ENCODE peak calls at places on chromosome 4, in nine cellular contexts. U is cardiac muscle cell, E is upper lobe of left lung, T is upper lobe of right lung, A is stomach, K is DND-41, W is PC-9, P is IMR-90, Y is fibroblast of lung. R is an unnamed sample. For H3K27me3, the result is how much of the 10 kb centered on the place peaks cover.

GRCh38 chr4:77308843-77309242 is 151.8 kb downstream of the CCNG2 start:
- DNase-seq in E (no peak), T (no peak), Y (peak), A (no peak), K (no peak), W (no peak), U (peak), P (peak), R (no peak)

GRCh38 chr4:63786181-63786580 is 623.1 kb downstream of the TECRL start:
- DNase-seq in Y (no peak), U (peak), P (no peak), T (no peak), W (no peak), A (no peak), K (no peak), E (no peak), R (no peak)

GRCh38 chr4:84433603-84434232 is 65.4 kb downstream of the NKX6-1 start:
- DNase-seq in T (no peak), Y (no peak), K (no peak), W (no peak), E (no peak), A (no peak), U (no peak), P (no peak), R (no peak)

GRCh38 chr4:88255111-88255510 is 29.2 kb downstream of the PPM1K start:
- DNase-seq in W (no peak), K (no peak), A (no peak), E (no peak), U (no peak), Y (no peak), T (no peak), P (no peak), R (no peak)

GRCh38 chr4:1192493-1193205 is 20.3 kb upstream of the SPON2 start:
- DNase-seq in Y (no peak), A (peak), W (no peak), P (no peak), U (no peak), T (peak), E (peak), K (peak), R (peak)

GRCh38 chr4:154293427-154293826 is 198.2 kb downstream of the DCHS2 start:
- DNase-seq in T (no peak), K (no peak), E (no peak), A (no peak), U (no peak), Y (no peak), P (no peak), W (no peak), R (no peak)

GRCh38 chr4:32268949-32269348 is 1548.8 kb downstream of the PCDH7 start:
- DNase-seq in A (no peak), P (no peak), E (no peak), K (no peak), T (no peak), W (no peak), U (peak), Y (peak), R (no peak)

GRCh38 chr4:11525085-11525484 is 96.4 kb upstream of the HS3ST1 start:
- DNase-seq in Y (no peak), P (peak), T (no peak), W (no peak), K (no peak), E (no peak), U (no peak), A (no peak), R (no peak)

GRCh38 chr4:174282836-174283506 is 496 bp downstream of the FBXO8 start:
- DNase-seq in U (peak), A (peak), K (peak), W (peak), E (peak), T (peak), Y (peak), P (peak), R (peak)

GRCh38 chr4:150773729-150774449 is 191.9 kb downstream of the MAB21L2 start:
- DNase-seq in A (no peak), U (no peak), Y (no peak), T (no peak), K (no peak), P (no peak), E (no peak), W (no peak), R (no peak)

GRCh38 chr4:26412381-26413372 is 77.6 kb downstream of the CCKAR start:
- DNase-seq in A (peak), P (no peak), Y (peak), K (no peak), T (no peak), U (peak), W (no peak), E (peak), R (peak)

GRCh38 chr4:125518281-125518680 is 203.5 kb downstream of the FAT4 start:
- DNase-seq in U (no peak), A (no peak), W (no peak), K (no peak), Y (no peak), P (no peak), T (no peak), E (no peak), R (no peak)

GRCh38 chr4:41318839-41319530 is 62.3 kb downstream of the UCHL1 start:
- DNase-seq in K (no peak), A (no peak), W (peak), Y (no peak), U (no peak), E (no peak), P (no peak), T (no peak), R (no peak)

GRCh38 chr4:102263024-102263787 is 82.1 kb downstream of the SLC39A8 start:
- DNase-seq in K (peak), W (peak), P (peak), Y (peak), U (peak), E (no peak), T (no peak), A (no peak), R (no peak)

GRCh38 chr4:38128478-38129451 is 168.6 kb downstream of the PTTG2 start:
- DNase-seq in Y (peak), W (no peak), K (no peak), E (no peak), A (no peak), P (peak), T (no peak), U (no peak), R (no peak)

GRCh38 chr4:118729287-118730286 is 44.4 kb downstream of the METTL14 start:
- DNase-seq in E (no peak), U (peak), Y (peak), W (no peak), A (no peak), K (no peak), P (peak), T (no peak), R (no peak)

GRCh38 chr4:76535603-76536380 is 100.8 kb downstream of the SHROOM3 start:
- DNase-seq in E (no peak), A (no peak), T (no peak), U (no peak), P (peak), Y (peak), K (no peak), W (no peak), R (no peak)

GRCh38 chr4:89765966-89766365 is 71.0 kb downstream of the SNCA start:
- DNase-seq in P (peak), A (no peak), T (no peak), E (no peak), W (no peak), Y (peak), U (peak), K (no peak), R (peak)

GRCh38 chr4:110062166-110062565 is 136.2 kb downstream of the ELOVL6 start:
- DNase-seq in U (no peak), T (no peak), E (no peak), A (no peak), W (no peak), P (no peak), Y (no peak), K (no peak), R (no peak)

GRCh38 chr4:137083571-137083970 is 448.7 kb downstream of the PCDH18 start:
- DNase-seq in W (no peak), U (peak), E (no peak), P (peak), T (no peak), A (no peak), K (no peak), Y (peak), R (no peak)

GRCh38 chr4:24910504-24910903 is 2.3 kb downstream of the CCDC149 start:
- DNase-seq in Y (peak), A (no peak), U (peak), P (peak), K (no peak), E (no peak), T (no peak), W (no peak), R (no peak)

GRCh38 chr4:1379801-1380331 is 26.4 kb downstream of the NKX1-1 start:
- DNase-seq in T (peak), A (no peak), E (no peak), K (no peak), Y (no peak), U (no peak), W (no peak), P (no peak), R (no peak)

GRCh38 chr4:6566582-6567190 is 8.3 kb upstream of the MAN2B2 start:
- DNase-seq in T (no peak), U (no peak), Y (no peak), A (no peak), K (no peak), P (no peak), W (no peak), E (no peak), R (no peak)

GRCh38 chr4:144710526-144710912 is 64.6 kb downstream of the HHIP start:
- DNase-seq in W (no peak), E (no peak), U (peak), T (no peak), Y (no peak), A (no peak), P (no peak), K (no peak), R (no peak)

GRCh38 chr4:112847781-112848180 is 201.7 kb upstream of the ANK2 start:
- DNase-seq in K (no peak), Y (no peak), T (no peak), W (no peak), E (no peak), U (no peak), A (no peak), P (no peak), R (no peak)

GRCh38 chr4:153426207-153426886 is 39.8 kb upstream of the TMEM131L start:
- DNase-seq in E (no peak), W (no peak), Y (peak), K (peak), U (no peak), A (no peak), P (peak), T (no peak), R (no peak)

GRCh38 chr4:80362578-80363181 is 27.1 kb downstream of the CFAP299 start:
- DNase-seq in P (peak), T (peak), E (no peak), K (peak), W (peak), A (no peak), Y (peak), U (peak), R (peak)

GRCh38 chr4:122764808-122765189 is 32.3 kb downstream of the BBS12 start:
- DNase-seq in P (peak), U (peak), W (no peak), K (no peak), T (no peak), Y (peak), E (no peak), A (no peak), R (no peak)
- H3K4me3 ChIP-seq in P (no peak), U (no peak), W (no peak), K (no peak), T (no peak), Y (no peak), E (no peak), A (no peak), R (no peak)

GRCh38 chr4:8596891-8597290 is 4.3 kb downstream of the CPZ start:
- DNase-seq in Y (no peak), T (no peak), A (no peak), W (no peak), U (no peak), K (no peak), P (no peak), E (no peak), R (no peak)
- H3K27me3 ChIP-seq in Y (under half), T (under half), A (half or more), W (under half), U (under half), K (under half), P (under half), E (under half), R (under half)

DNA sequence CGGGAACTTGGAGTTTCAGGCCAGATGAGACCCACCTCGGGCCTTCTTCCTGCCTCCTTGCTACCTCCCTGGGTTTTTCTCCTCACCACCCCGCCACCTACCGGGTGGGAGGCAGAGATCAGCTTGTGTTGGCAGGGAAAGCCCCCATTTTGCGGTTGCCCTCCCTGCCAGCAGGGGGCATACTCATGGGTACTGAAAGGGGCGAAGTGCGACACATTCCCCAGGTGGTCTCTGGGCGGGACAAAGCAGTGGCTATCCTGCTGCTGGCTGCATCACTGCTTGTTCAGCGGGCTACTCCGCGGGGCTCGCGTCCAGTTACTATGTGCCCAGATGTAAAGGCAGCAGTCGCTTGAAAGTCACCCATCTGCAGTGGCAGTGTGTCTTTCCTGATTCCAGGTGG is 330.3 kb downstream of the PDHA2 start:
- DNase-seq in P (no peak), K (no peak), Y (no peak), W (no peak), T (no peak), A (no peak), U (no peak), E (no peak), R (no peak)
- TF ChIP-seq CTCF in P (no peak), K (peak), Y (no peak), W (no peak), T (no peak), A (no peak), U (no peak), E (no peak), R (no peak)

DNA sequence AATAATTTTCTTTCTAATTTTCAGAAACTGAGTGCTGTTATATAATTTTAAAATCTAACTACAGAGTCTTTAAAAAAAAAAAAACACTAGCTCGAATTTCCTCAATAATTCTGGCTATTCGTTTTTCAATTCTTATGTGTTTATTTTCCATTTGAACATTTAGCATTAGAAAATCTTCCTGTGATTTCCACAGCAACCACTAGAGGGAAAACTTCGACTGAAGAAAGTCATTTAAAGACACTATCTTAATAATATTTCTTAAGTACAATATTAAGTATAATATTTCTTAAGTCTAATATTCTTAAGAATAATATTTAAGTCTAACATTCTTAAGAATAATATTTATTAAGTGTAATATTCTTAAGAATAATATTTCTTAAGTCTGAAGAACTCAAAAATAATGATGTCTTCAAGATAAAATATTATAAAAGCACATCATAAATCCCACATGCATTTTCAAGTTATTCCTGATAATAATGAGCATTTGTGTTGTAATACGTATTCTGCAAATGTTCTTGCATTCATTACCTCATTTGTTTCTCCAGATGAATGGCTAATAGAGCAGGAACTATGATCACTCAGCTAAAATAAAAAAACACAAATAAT is 118.4 kb upstream of the WDR17 start:
- DNase-seq in E (no peak), T (no peak), A (no peak), K (no peak), W (no peak), P (peak), Y (peak), U (peak), R (no peak)
- H3K4me3 ChIP-seq in E (no peak), T (peak), A (no peak), K (no peak), W (no peak), P (no peak), Y (no peak), U (no peak), R (no peak)

GRCh38 chr4:92305878-92306520 is 2.2 kb downstream of the GRID2 start:
- DNase-seq in U (no peak), A (no peak), Y (no peak), W (no peak), E (no peak), K (no peak), T (no peak), P (no peak), R (no peak)
- H3K27me3 ChIP-seq in U (under half), A (half or more), Y (under half), W (under half), E (under half), K (under half), T (half or more), P (under half), R (under half)

GRCh38 chr4:148903388-148903787 is 461.2 kb upstream of the NR3C2 start:
- DNase-seq in W (no peak), U (no peak), A (no peak), E (no peak), K (no peak), P (no peak), T (no peak), Y (no peak), R (no peak)

DNA sequence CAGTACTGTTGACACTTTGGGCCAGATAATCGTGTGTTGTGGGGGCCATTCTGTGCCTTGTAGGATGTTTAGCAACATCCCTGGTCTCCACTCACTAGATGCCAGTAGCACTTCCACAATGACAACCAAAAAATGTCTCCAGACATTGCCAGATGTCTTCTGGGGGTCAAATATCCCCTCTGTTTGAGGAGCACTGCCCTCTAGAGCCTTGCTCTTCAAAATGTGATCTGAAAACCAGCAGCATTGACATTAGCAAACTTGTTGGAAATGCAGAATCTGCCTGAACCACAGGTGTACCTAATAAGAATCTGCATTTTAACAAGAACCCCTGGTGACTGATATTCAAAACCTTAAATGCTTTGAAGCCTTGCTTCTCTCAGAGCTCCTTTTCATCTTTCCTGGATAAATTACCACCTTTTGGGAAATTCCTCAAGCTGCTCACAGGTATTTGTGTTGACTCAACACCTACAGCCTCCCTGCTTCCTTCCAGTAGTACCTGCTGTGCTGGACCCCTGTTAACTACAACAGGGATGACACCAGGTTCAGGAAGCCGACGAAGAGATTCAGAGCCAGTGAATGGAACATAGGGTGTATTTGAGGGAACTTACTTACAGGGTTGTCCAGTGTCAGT is 459.0 kb upstream of the NR3C2 start:
- DNase-seq in T (no peak), P (no peak), W (no peak), A (no peak), U (no peak), Y (no peak), K (no peak), E (no peak), R (no peak)
- TF ChIP-seq CTCF in T (no peak), P (no peak), W (no peak), A (no peak), U (no peak), Y (no peak), K (no peak), E (no peak), R (no peak)

DNA sequence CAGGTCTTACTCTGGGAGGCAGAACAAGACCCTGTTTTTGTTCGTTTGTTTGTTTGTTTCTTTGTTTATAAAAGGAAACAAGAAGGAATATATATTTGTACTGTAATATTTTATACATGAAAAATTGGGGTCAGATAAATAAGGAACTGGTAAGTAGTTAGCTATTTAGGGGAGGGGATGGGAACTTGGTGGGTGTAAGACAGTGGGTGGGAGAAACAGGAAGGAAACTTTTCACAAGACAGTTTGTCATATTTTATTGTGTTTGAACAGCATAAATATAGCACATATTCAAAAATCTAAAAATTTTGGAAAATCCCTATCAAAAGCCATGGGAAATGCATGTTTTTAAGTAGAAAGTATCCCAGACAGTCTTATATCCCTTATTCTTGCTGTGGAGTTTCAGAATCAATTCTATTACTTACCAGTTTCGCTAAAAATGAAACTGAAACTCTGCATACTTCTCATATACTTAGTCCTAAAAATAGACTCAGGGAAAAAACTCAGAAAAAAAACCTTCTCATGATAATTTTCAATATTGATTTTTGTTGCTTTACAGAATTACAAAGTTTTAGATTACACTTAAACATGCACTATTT is 22.3 kb upstream of the RASGEF1B start:
- DNase-seq in Y (peak), U (peak), A (no peak), T (no peak), E (no peak), P (no peak), K (no peak), W (no peak), R (no peak)
- H3K4me3 ChIP-seq in Y (peak), U (no peak), A (peak), T (peak), E (peak), P (no peak), K (peak), W (no peak), R (no peak)

DNA sequence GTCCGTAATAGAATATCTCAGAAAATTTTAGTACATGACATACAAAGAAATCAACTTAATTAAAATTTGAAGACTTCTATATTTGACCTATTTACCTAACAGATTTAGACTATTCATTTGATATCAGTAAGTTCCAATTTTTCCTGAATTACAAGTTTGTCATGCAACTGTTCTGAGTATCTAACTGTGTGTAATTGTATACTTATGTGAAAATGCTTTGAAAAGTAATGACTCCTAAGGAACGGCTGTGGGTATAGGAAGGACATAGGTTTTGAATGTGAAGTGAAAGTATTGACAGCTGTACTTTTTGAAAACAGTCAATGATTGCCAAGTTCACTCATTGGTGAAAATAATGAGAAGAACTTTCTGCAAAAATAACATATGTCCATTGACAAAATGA is 2.9 kb downstream of the GRIA2 start:
- DNase-seq in P (no peak), U (no peak), W (no peak), E (no peak), T (no peak), Y (no peak), K (no peak), A (no peak), R (no peak)
- H3K27me3 ChIP-seq in P (under half), U (half or more), W (under half), E (under half), T (under half), Y (under half), K (under half), A (half or more), R (under half)

GRCh38 chr4:177093964-177094363 is 215.7 kb upstream of the NEIL3 start:
- DNase-seq in U (peak), P (no peak), E (no peak), K (no peak), A (no peak), T (no peak), W (no peak), Y (no peak), R (no peak)

GRCh38 chr4:177087060-177087459 is 222.6 kb upstream of the NEIL3 start:
- DNase-seq in U (no peak), W (no peak), E (no peak), P (no peak), K (no peak), T (no peak), Y (no peak), A (no peak), R (no peak)

GRCh38 chr4:177097291-177097690 is 212.4 kb upstream of the NEIL3 start:
- DNase-seq in U (no peak), A (no peak), W (no peak), Y (no peak), K (no peak), T (no peak), E (no peak), P (no peak), R (no peak)

GRCh38 chr4:177091515-177091914 is 218.2 kb upstream of the NEIL3 start:
- DNase-seq in E (no peak), Y (no peak), A (no peak), U (no peak), P (no peak), K (no peak), T (no peak), W (no peak), R (no peak)
- TF ChIP-seq CTCF in E (no peak), Y (no peak), A (no peak), U (no peak), P (no peak), K (no peak), T (no peak), W (no peak), R (no peak)